ENCODE peak calls at places on chromosomes 13 and 19, in six cellular contexts. W is naive B cell; X is CD4-positive, alpha-beta T cell; D is renal cortical epithelial cell; Y is NCI-H2107; E is stimulated activated CD4-positive, alpha-beta T cell treated with anti-CD3 and anti-CD28 coated beads, Interleukin-4, amount 100 ng/mL, for 24 hours. H is an unnamed sample.

GRCh38 chr19:10763399-10763798 is 45.5 kb downstream of the DNM2 start:
- DNase-seq in W (no peak), X (no peak), D (no peak), Y (no peak), E (no peak), H (no peak)

GRCh38 chr19:33840382-33840781 is 43.7 kb downstream of the KCTD15 start:
- DNase-seq in W (no peak), X (no peak), D (no peak), Y (no peak), E (no peak), H (no peak)

GRCh38 chr19:30320466-30320865 is 51.7 kb upstream of the ZNF536 start:
- DNase-seq in W (no peak), X (no peak), D (no peak), Y (no peak), E (no peak), H (no peak)

GRCh38 chr13:72541674-72542073 is 185.8 kb downstream of the MZT1 start:
- DNase-seq in W (no peak), X (no peak), D (no peak), Y (no peak), E (no peak), H (no peak)

GRCh38 chr19:54231077-54231931 is 8.5 kb upstream of the LILRB3 start:
- DNase-seq in W (peak), X (peak), D (peak), Y (peak), E (peak), H (peak)

GRCh38 chr13:29935309-29935981 is 85.0 kb upstream of the UBL3 start:
- DNase-seq in W (peak), X (peak), D (no peak), Y (peak), E (peak), H (peak)

GRCh38 chr19:16125738-16126495 is 14.2 kb downstream of the RAB8A start:
- DNase-seq in W (no peak), X (no peak), D (no peak), Y (no peak), E (no peak), H (no peak)

GRCh38 chr19:28632357-28633076 is 580.4 kb downstream of the UQCRFS1 start:
- DNase-seq in W (no peak), X (no peak), D (no peak), Y (no peak), E (no peak), H (no peak)

GRCh38 chr19:9139609-9140158 is 513 bp upstream of the ZNF317 start:
- DNase-seq in W (no peak), X (no peak), D (no peak), Y (no peak), E (no peak), H (no peak)

GRCh38 chr19:32317045-32317444 is 28.4 kb upstream of the ZNF507 start:
- DNase-seq in W (no peak), X (no peak), D (no peak), Y (no peak), E (no peak), H (no peak)

H was measured in T-helper 17 cell.